ENCODE peak calls at places on chromosome 18, in six cellular contexts. Z, D, I, R, E and L are unnamed samples.

GRCh38 chr18:34867520-34867919 is 157.4 kb downstream of the DTNA start:
- DNase-seq in Z (no peak), D (no peak), I (peak; percentile 75), R (peak; percentile 61), E (peak; percentile 74), L (no peak)

GRCh38 chr18:4017479-4017878 is 437.6 kb downstream of the DLGAP1 start:
- DNase-seq in Z (no peak), D (no peak), I (no peak), R (peak; percentile 52), E (no peak), L (peak; percentile 54)

GRCh38 chr18:30800800-30801199 is 241.7 kb downstream of the DSC3 start:
- DNase-seq in Z (no peak), D (no peak), I (no peak), R (no peak), E (no peak), L (no peak)

GRCh38 chr18:63162271-63163014 is 157.1 kb downstream of the BCL2 start:
- DNase-seq in Z (no peak), D (no peak), I (no peak), R (no peak), E (no peak), L (no peak)

GRCh38 chr18:22021701-22022100 is 147.7 kb upstream of the GATA6 start:
- DNase-seq in Z (peak; percentile 42), D (no peak), I (no peak), R (no peak), E (no peak), L (no peak)

GRCh38 chr18:961644-962355 is 57.1 kb downstream of the ADCYAP1 start:
- DNase-seq in Z (no peak), D (no peak), I (peak; percentile 49), R (peak; percentile 25), E (no peak), L (peak; percentile 14)

GRCh38 chr18:11035814-11036213 is 113.6 kb downstream of the PIEZO2 start:
- DNase-seq in Z (no peak), D (no peak), I (no peak), R (no peak), E (no peak), L (no peak)

GRCh38 chr18:58578835-58579560 is 49.9 kb downstream of the ALPK2 start:
- DNase-seq in Z (no peak), D (no peak), I (peak; percentile 72), R (no peak), E (no peak), L (peak; percentile 77)

GRCh38 chr18:13463526-13463925 is 245.0 kb downstream of the LDLRAD4 start:
- DNase-seq in Z (no peak), D (no peak), I (no peak), R (no peak), E (no peak), L (no peak)
- H3K27ac ChIP-seq in Z (peak overlapping the region; percentile 88), D (no peak overlapping the region), I (no peak overlapping the region), R (no peak overlapping the region), E (no peak overlapping the region), L (no peak overlapping the region)

GRCh38 chr18:27144672-27145071 is 40.4 kb downstream of the CHST9 start:
- DNase-seq in Z (no peak), D (no peak), I (no peak), R (no peak), E (no peak), L (no peak)

GRCh38 chr18:27143580-27144287 is 41.4 kb downstream of the CHST9 start:
- DNase-seq in Z (no peak), D (no peak), I (no peak), R (no peak), E (no peak), L (no peak)

GRCh38 chr18:27141876-27142275 is 43.2 kb downstream of the CHST9 start:
- DNase-seq in Z (no peak), D (no peak), I (no peak), R (no peak), E (no peak), L (no peak)

GRCh38 chr18:27142891-27143290 is 42.2 kb downstream of the CHST9 start:
- DNase-seq in Z (no peak), D (no peak), I (no peak), R (no peak), E (no peak), L (no peak)
- H3K27ac ChIP-seq in Z (no peak overlapping the region), D (no peak overlapping the region), I (no peak overlapping the region), R (no peak overlapping the region), E (no peak overlapping the region), L (no peak overlapping the region)

GRCh38 chr18:9437049-9437448 is 38.3 kb upstream of the RALBP1 start:
- DNase-seq in Z (no peak), D (no peak), I (no peak), R (no peak), E (no peak), L (no peak)
- H3K27ac ChIP-seq in Z (no peak overlapping the region), D (no peak overlapping the region), I (no peak overlapping the region), R (no peak overlapping the region), E (no peak overlapping the region), L (no peak overlapping the region)

DNA sequence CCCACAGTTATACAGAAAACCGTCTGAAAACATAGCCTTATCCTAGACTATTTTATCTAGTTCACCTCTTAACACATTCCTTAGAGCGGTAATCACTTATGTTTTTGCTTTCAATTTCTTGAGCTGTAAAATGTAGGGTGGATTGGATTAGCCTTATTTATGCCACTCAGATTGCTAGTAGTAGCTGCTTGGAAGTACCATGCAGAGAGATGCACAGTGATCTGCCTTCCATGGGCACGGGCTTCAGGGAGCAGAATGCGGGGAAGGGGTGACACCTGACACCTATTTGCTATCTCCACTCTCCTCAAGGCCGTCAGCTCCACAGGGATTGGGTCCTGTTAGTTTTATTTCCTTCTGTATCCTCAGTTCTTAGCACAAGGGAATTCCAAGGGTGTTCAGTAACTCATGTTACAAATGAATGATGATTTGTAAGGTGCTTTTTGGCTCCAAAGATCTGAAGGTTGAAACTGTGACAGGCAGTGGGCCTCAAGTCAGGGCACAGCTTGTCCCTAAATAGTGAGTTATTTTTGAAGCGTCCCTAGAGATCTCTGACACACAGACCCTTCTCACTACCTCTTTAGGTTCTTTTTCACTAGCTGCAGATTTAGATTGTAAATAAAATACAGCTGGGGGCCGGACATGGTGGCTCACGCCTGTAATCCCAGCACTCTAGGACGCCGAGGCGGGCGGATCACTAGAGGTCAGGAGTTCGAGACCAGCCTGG is 64.0 kb upstream of the PMAIP1 start:
- DNase-seq in Z (no peak), D (no peak), I (no peak), R (peak; percentile 38), E (no peak), L (no peak)
- H3K27ac ChIP-seq in Z (no peak overlapping the region), D (no peak overlapping the region), I (no peak overlapping the region), R (no peak overlapping the region), E (no peak overlapping the region), L (no peak overlapping the region)

GRCh38 chr18:40366521-40366920 is 1588.5 kb upstream of the PIK3C3 start:
- DNase-seq in Z (no peak), D (no peak), I (no peak), R (no peak), E (no peak), L (no peak)
- H3K27ac ChIP-seq in Z (no peak overlapping the region), D (no peak overlapping the region), I (no peak overlapping the region), R (no peak overlapping the region), E (no peak overlapping the region), L (no peak overlapping the region)

GRCh38 chr18:56967032-56967431 is 179.9 kb upstream of the BOD1L2 start:
- DNase-seq in Z (no peak), D (no peak), I (no peak), R (no peak), E (no peak), L (no peak)
- H3K27ac ChIP-seq in Z (no peak overlapping the region), D (no peak overlapping the region), I (no peak overlapping the region), R (no peak overlapping the region), E (no peak overlapping the region), L (no peak overlapping the region)

DNA sequence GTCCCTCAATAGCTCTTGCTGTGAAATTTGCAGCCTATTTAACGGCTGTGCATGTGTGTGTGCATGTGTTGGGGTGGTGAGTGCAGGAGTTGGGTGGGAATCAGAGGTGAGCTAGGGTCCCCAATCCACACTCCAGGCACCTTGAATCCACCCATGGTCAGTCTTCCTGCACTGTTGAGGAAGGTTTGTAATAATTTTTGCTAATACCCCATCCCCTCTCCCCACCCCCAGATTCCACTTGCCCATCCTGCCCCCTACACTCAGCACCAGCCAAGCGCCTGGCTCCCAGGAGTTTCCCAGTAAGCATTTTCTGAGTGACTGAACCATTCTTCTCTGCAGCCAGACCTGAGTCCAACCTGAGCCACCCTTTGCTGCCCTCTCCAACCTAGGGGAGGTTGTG is 208.4 kb upstream of the RAB12 start:
- DNase-seq in Z (no peak), D (no peak), I (no peak), R (no peak), E (no peak), L (no peak)
- H3K27ac ChIP-seq in Z (no peak overlapping the region), D (no peak overlapping the region), I (no peak overlapping the region), R (no peak overlapping the region), E (no peak overlapping the region), L (no peak overlapping the region)

DNA sequence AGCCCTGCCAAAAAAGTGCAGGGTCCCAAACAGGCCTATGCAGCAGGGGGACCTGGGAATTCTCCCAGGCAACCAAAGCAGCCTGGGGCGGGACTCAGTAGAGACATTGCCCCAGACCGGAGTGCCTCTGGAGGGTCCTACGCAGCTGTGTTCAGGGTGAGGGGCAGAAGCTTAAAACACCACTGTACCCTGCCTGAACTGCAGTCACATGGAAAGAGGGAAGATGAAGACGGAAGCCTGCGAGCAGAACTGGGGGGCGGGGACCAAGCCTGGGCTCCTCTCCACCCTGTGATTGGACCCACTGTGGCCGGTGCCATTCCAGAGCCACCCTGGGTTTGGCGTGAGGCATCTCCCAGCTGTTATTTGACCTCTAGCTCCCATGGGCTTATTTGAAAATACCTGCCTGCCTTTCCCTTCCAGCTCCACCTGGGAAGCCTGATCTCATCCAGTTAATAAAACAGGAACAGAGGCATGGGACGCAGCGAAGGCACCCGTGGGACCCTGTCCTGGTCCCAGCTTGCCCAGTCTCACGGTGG is 183.1 kb downstream of the SMAD2 start:
- DNase-seq in Z (no peak), D (no peak), I (no peak), R (no peak), E (no peak), L (no peak)
- H3K27ac ChIP-seq in Z (no peak overlapping the region), D (no peak overlapping the region), I (no peak overlapping the region), R (no peak overlapping the region), E (no peak overlapping the region), L (no peak overlapping the region)